ENCODE peak calls at places on chromosomes 7 and 10, in five cellular contexts. Y is IMR-90, B is HCT116, G is transverse colon, A is endothelial cell of umbilical vein. D is an unnamed sample. For H3K4me1, the result is how much of the 10 kb centered on the place peaks cover.

GRCh38 chr7:54729096-54729495 is 29.9 kb downstream of the SEC61G start:
- DNase-seq in B (no peak), G (no peak), A (no peak), Y (no peak), D (no peak)

GRCh38 chr7:73866446-73866767 is 5.4 kb downstream of the TMEM270 start:
- DNase-seq in Y (no peak), G (no peak), A (no peak), B (no peak), D (no peak)

GRCh38 chr7:127761196-127761595 is 109.2 kb downstream of the SND1 start:
- DNase-seq in G (no peak), A (no peak), B (no peak), Y (no peak), D (no peak)

GRCh38 chr10:121187375-121187774 is 336.2 kb downstream of the WDR11 start:
- DNase-seq in A (no peak), G (no peak), B (no peak), Y (no peak), D (no peak)

GRCh38 chr7:41994046-41994745 is 242.8 kb downstream of the GLI3 start:
- DNase-seq in G (no peak), Y (no peak), B (no peak), A (no peak), D (no peak)

GRCh38 chr10:3782456-3783312 is 2.3 kb downstream of the KLF6 start:
- DNase-seq in A (peak), B (no peak), Y (peak), G (peak), D (peak)

GRCh38 chr10:77355844-77356243 is 281.8 kb downstream of the KCNMA1 start:
- DNase-seq in G (no peak), A (peak), Y (peak), B (no peak), D (no peak)

GRCh38 chr10:74008212-74008731 is 10.4 kb downstream of the VCL start:
- DNase-seq in G (no peak), A (peak), Y (peak), B (no peak), D (no peak)

GRCh38 chr7:112400141-112400540 is 50.1 kb upstream of the IFRD1 start:
- DNase-seq in B (no peak), G (no peak), Y (peak), A (no peak), D (no peak)

GRCh38 chr7:159091041-159091440 is 53.6 kb downstream of the VIPR2 start:
- DNase-seq in G (no peak), A (no peak), Y (no peak), B (no peak), D (no peak)

GRCh38 chr7:31133497-31133896 is 81.4 kb downstream of the ADCYAP1R1 start:
- DNase-seq in A (no peak), G (no peak), B (no peak), Y (no peak), D (no peak)

GRCh38 chr7:141562036-141562435 is 10.8 kb downstream of the AGK start:
- DNase-seq in A (no peak), B (no peak), Y (no peak), G (no peak), D (no peak)

GRCh38 chr7:25849361-25850184 is 302.4 kb upstream of the NFE2L3 start:
- DNase-seq in A (peak), G (no peak), Y (peak), B (no peak), D (no peak)

GRCh38 chr10:133396035-133396624 is 2.2 kb downstream of the MTG1 start:
- DNase-seq in Y (no peak), B (no peak), G (no peak), A (no peak), D (no peak)

GRCh38 chr10:133394801-133395221 is 854 bp downstream of the MTG1 start:
- DNase-seq in B (no peak), Y (no peak), G (no peak), A (no peak), D (no peak)

GRCh38 chr10:133393401-133394063 is 425 bp upstream of the MTG1 start:
- DNase-seq in G (no peak), A (no peak), B (no peak), Y (no peak), D (peak)

GRCh38 chr10:133391761-133392518 is 2.0 kb upstream of the MTG1 start:
- DNase-seq in A (no peak), Y (no peak), B (no peak), G (no peak), D (no peak)

DNA sequence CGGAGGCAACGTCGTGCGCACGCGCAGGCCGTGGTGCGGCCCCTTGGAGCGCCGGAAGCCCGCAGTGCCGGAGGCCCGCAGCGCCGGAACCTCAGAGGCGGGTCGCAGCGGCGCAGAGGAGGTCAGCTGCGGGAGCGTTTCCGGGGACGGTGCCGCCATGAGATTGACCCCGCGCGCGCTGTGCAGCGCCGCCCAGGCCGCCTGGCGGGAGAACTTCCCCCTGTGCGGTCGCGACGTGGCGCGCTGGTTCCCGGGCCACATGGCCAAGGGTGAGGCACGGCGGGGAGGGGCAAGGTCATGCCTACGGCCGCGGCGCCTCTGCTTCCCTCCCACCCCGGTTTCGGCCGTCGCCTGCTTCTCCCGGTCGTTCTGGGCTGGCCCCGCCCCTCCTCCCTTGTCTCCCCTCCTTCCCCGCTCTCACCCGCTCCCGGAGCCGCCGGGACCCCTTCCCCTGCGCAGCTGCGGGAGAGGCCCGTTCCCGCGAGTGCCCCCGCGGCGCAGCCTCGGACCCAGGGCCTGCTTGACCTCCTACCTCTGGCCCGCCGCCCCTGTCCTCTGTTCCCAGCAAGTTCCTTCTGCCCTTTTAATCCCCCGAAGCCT is at the start of gene MTG1:
- DNase-seq in G (peak), Y (peak), A (peak), B (peak), D (peak)
- TF ChIP-seq POLR2A in G (peak), Y (peak), A (peak), B (peak), D (peak)

DNA sequence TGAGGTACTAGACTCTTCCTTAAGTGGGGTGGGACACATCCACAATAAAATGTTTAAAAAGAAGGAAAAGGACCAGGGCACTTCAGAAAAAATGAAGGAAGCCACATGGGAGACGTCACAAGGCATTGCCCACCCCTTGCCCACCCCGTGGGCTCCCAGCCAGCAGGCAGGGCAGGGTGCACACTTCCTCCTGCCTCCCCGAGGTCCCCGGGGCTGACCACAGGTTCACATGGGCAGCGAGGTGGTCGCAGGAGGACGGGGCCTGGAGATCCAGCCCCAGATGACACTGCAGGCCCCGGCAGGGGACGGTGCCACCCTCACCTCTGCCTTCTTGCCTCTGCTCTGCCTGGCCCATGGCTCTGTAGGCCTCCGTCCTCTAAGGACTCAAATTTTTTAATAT is 45.6 kb downstream of the PWWP2B start:
- DNase-seq in A (no peak), Y (no peak), G (no peak), B (no peak), D (peak)
- H3K4me1 ChIP-seq in A (under half), Y (under half), G (under half), B (under half), D (under half)

GRCh38 chr7:63925626-63926460 is 72.8 kb upstream of the ZNF722 start:
- DNase-seq in Y (no peak), B (no peak), A (no peak), G (peak), D (peak)

GRCh38 chr7:63931057-63931600 is 67.5 kb upstream of the ZNF722 start:
- DNase-seq in G (no peak), A (no peak), B (no peak), Y (no peak), D (no peak)

GRCh38 chr7:63927261-63927660 is 71.4 kb upstream of the ZNF722 start:
- DNase-seq in B (no peak), Y (no peak), A (no peak), G (no peak), D (no peak)

DNA sequence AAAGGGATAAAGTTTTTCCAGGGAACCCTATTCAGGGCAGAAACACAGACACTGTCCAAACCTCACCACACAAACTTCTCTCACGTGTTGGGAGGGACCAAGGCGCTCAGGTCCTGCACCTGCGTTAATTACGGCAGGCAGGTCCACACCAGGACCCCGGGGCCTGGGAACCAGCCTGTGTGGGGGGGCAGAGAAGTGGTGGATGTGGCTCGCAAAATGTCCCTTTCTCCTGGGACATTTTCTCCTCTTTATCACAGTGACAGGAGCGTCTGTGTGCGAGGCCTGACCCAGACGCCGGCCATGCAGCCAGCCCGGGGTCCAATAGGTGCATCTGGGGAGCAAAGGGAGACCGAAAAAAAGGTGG is 73.4 kb upstream of the ZNF722 start:
- DNase-seq in G (no peak), B (no peak), A (no peak), Y (no peak), D (no peak)
- H3K4me3 ChIP-seq in G (no peak), B (no peak), A (no peak), Y (no peak), D (peak)

GRCh38 chr7:116210345-116211005 is at the start of gene TES:
- DNase-seq in G (peak), A (peak), B (peak), Y (peak), D (peak)
- TF ChIP-seq POLR2A in G (peak), A (peak), B (no peak), Y (peak), D (peak)

GRCh38 chr7:92758796-92759431 is 77.5 kb downstream of the CDK6 start:
- DNase-seq in G (no peak), B (no peak), A (no peak), Y (no peak), D (no peak)
- H3K4me1 ChIP-seq in G (under half), B (under half), A (under half), Y (under half), D (under half)

DNA sequence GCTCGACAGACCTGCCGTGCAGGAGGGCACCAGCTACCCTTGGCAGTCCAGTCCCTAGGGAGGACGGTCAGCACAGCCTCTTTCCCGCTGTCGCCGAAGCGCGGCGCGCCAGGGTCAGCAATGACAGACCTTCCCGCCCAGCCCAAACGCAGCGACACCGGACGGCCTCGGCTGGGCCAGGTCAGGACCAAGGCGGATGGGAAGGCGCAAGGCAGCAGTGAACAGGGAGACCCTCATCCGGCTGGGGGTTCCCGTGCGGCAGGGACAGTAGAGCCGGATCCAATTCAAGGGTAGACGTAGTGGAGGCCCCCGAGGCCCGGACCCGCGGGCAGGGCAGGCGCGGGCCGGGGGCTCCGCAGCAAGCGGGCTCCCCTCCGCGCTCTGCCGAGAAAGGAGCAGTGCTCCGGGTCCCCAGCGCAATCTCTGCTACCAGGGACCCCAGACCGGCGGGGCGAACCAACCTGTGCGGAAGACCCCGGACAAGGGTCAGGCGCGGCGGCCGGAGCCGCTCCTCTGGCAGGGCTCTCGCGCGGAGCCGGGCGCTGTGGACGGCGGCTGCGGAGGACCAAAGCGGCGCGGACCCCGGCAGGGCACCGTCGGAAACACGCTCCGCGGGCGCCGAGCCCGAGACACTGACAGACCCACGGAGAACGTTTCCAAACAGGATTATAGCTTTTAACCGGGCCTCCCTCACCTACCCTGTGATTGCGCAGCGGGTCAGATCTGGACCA is at the start of gene SEC31B:
- DNase-seq in Y (no peak), B (no peak), G (peak), A (peak), D (no peak)
- H3K4me3 ChIP-seq in Y (peak), B (no peak), G (peak), A (no peak), D (peak)

GRCh38 chr7:1715671-1716074 is 45.6 kb downstream of the ELFN1 start:
- DNase-seq in Y (no peak), B (no peak), A (no peak), G (no peak), D (no peak)
- TF ChIP-seq POLR2A in Y (no peak), B (no peak), A (no peak), G (no peak), D (no peak)

GRCh38 chr10:71727429-71728217 is 8.0 kb upstream of the C10orf105 start:
- DNase-seq in A (no peak), Y (no peak), G (peak), B (no peak), D (peak)
- H3K4me1 ChIP-seq in A (under half), Y (under half), G (under half), B (under half), D (under half)

GRCh38 chr10:93059975-93060886 is at the start of gene CYP26C1:
- DNase-seq in G (no peak), B (no peak), A (no peak), Y (no peak), D (no peak)
- H3K4me3 ChIP-seq in G (no peak), B (no peak), A (no peak), Y (no peak), D (no peak)

DNA sequence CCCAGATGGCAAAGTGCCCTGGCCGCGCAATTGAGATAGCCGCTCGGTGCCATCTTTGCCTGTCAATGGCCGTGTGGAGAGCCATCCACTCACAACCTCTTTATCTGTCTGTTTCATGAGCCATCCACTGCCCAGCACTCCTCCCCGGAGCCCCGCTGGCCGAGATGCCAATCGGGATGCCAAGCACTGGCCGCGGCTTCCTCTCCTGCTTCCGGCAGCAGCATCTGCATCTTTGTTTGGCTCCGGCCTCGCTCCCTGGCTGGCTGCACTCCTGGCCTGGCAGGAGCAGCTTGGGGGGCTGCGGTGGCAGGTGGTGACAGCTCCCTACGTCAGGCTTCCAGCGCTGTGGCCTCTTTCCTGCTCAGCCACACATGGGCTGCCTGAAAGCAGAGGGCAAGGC is 231.7 kb downstream of the USP6NL start:
- DNase-seq in G (no peak), A (no peak), B (no peak), Y (no peak), D (no peak)
- TF ChIP-seq POLR2A in G (no peak), A (no peak), B (no peak), Y (no peak), D (no peak)